ENCODE peak calls at places on chromosomes 3 and 15, in eight cellular contexts. X is fibroblast of the conjunctiva; C is activated gamma-delta T cell; A is activated naive CD8-positive, alpha-beta T cell treated with anti-CD3 and anti-CD28 coated beads, Interleukin-2, amount 50 U/mL, for 24 hours; P is ovary; G is endothelial cell; H is GM23248; K is A549. W is an unnamed sample.

GRCh38 chr3:170240671-170241070 is 18.4 kb downstream of the PRKCI start:
- DNase-seq in X (no peak), C (no peak), A (no peak), P (no peak), G (no peak), H (no peak), K (no peak), W (no peak)

GRCh38 chr3:71521940-71522876 is 61.3 kb downstream of the FOXP1 start:
- DNase-seq in X (no peak), C (no peak), A (no peak), P (no peak), G (no peak), H (no peak), K (no peak), W (no peak)

GRCh38 chr15:80105193-80105984 is 45.9 kb downstream of the ZFAND6 start:
- DNase-seq in X (no peak), C (no peak), A (no peak), P (no peak), G (no peak), H (peak), K (no peak), W (peak)

GRCh38 chr3:146131616-146132410 is 29.2 kb downstream of the PLOD2 start:
- DNase-seq in X (no peak), C (no peak), A (no peak), P (no peak), G (no peak), H (peak), K (peak), W (peak)

GRCh38 chr3:32912046-32912445 is 39.4 kb upstream of the CCR4 start:
- DNase-seq in X (no peak), C (no peak), A (no peak), P (no peak), G (no peak), H (no peak), K (no peak), W (no peak)

GRCh38 chr3:127749361-127749760 is 73.0 kb downstream of the MGLL start:
- DNase-seq in X (no peak), C (no peak), A (no peak), P (no peak), G (no peak), H (peak), K (no peak), W (no peak)

GRCh38 chr15:48469271-48469670 is 138.0 kb downstream of the DUT start:
- DNase-seq in X (no peak), C (no peak), A (no peak), P (no peak), G (no peak), H (no peak), K (no peak), W (no peak)

GRCh38 chr15:60396560-60396963 is 1.2 kb downstream of the ANXA2 start:
- DNase-seq in X (no peak), C (no peak), A (no peak), P (no peak), G (no peak), H (peak), K (peak), W (no peak)

GRCh38 chr3:123119388-123119787 is 52.6 kb downstream of the PDIA5 start:
- DNase-seq in X (no peak), C (no peak), A (no peak), P (no peak), G (no peak), H (no peak), K (no peak), W (no peak)

GRCh38 chr3:149186219-149186618 is 35.4 kb downstream of the CP start:
- DNase-seq in X (no peak), C (no peak), A (no peak), P (no peak), G (no peak), H (no peak), K (no peak), W (no peak)

GRCh38 chr15:31352283-31352880 is 25.7 kb downstream of the KLF13 start:
- DNase-seq in X (no peak), C (no peak), A (no peak), P (no peak), G (no peak), H (peak), K (no peak), W (peak)

GRCh38 chr15:70248116-70249025 is 150.7 kb upstream of the TLE3 start:
- DNase-seq in X (no peak), C (no peak), A (no peak), P (peak), G (peak), H (no peak), K (no peak), W (no peak)

GRCh38 chr15:74317820-74318375 is 49.5 kb downstream of the CYP11A1 start:
- DNase-seq in X (peak), C (no peak), A (no peak), P (peak), G (peak), H (peak), K (peak), W (peak)

GRCh38 chr3:131821376-131821775 is 213.4 kb downstream of the CPNE4 start:
- DNase-seq in X (no peak), C (no peak), A (no peak), P (no peak), G (no peak), H (no peak), K (no peak), W (no peak)

GRCh38 chr3:39052613-39053012 is 797 bp downstream of the WDR48 start:
- DNase-seq in X (no peak), C (no peak), A (no peak), P (no peak), G (no peak), H (peak), K (no peak), W (no peak)

GRCh38 chr15:70324001-70324974 is 226.6 kb upstream of the TLE3 start:
- DNase-seq in X (peak), C (no peak), A (no peak), P (no peak), G (no peak), H (peak), K (peak), W (peak)

GRCh38 chr15:62491642-62492041 is 326.6 kb upstream of the C2CD4B start:
- DNase-seq in X (no peak), C (no peak), A (no peak), P (no peak), G (no peak), H (peak), K (no peak), W (no peak)

GRCh38 chr15:66802087-66803001 is 100.3 kb downstream of the SMAD6 start:
- DNase-seq in X (peak), C (no peak), A (no peak), P (no peak), G (no peak), H (peak), K (no peak), W (peak)

W was measured in RPMI7951.